ENCODE peak calls at places on chromosomes 1 and 21, in four cellular contexts. N, I, R and E are unnamed samples.

GRCh38 chr1:41681331-41682136 is 197.1 kb upstream of the EDN2 start:
- DNase-seq in N (no peak), I (no peak), R (no peak), E (no peak)

GRCh38 chr21:31222142-31222541 is 121.9 kb downstream of the TIAM1 start:
- DNase-seq in N (no peak), R (no peak), I (no peak), E (no peak)

GRCh38 chr1:37561096-37561793 is 4.5 kb downstream of the DNALI1 start:
- DNase-seq in N (no peak), I (no peak), R (no peak), E (no peak)

GRCh38 chr1:9391620-9392019 is 98.9 kb downstream of the SPSB1 start:
- DNase-seq in I (no peak), N (no peak), R (no peak), E (no peak)

GRCh38 chr1:247107694-247108093 is 3.5 kb upstream of the ZNF669 start:
- DNase-seq in I (no peak), N (no peak), R (no peak), E (no peak)

GRCh38 chr21:45551316-45551715 is 9.1 kb upstream of the SLC19A1 start:
- DNase-seq in N (no peak), I (no peak), R (no peak), E (no peak)

GRCh38 chr1:242731446-242731845 is 206.9 kb upstream of the PLD5 start:
- DNase-seq in I (no peak), R (no peak), N (no peak), E (no peak)

GRCh38 chr21:45948576-45949141 is 32.9 kb upstream of the COL6A1 start:
- DNase-seq in R (no peak), I (no peak), N (no peak), E (no peak)

GRCh38 chr1:187203257-187203656 is 374.5 kb downstream of the PLA2G4A start:
- DNase-seq in I (no peak), R (no peak), N (no peak), E (no peak)

GRCh38 chr1:17012775-17013501 is 1.2 kb upstream of the ATP13A2 start:
- DNase-seq in N (no peak), R (peak; percentile 53), I (no peak), E (no peak)

GRCh38 chr1:114112775-114113174 is 40.9 kb downstream of the SYT6 start:
- DNase-seq in N (no peak), I (no peak), R (no peak), E (no peak)

GRCh38 chr1:1371354-1371740 is 3.7 kb downstream of the AURKAIP1 start:
- DNase-seq in I (no peak), R (no peak), N (peak; percentile 75), E (no peak)

GRCh38 chr21:37620401-37620800 is 253.8 kb downstream of the DYRK1A start:
- DNase-seq in N (no peak), R (no peak), I (no peak), E (no peak)

GRCh38 chr1:26530540-26530897 is 958 bp downstream of the RPS6KA1 start:
- DNase-seq in I (no peak), N (no peak), R (no peak), E (no peak)

GRCh38 chr1:25874209-25874608 is 1.3 kb downstream of the PAQR7 start:
- DNase-seq in R (no peak), I (no peak), N (no peak), E (no peak)

GRCh38 chr1:51567653-51568052 is 48.6 kb upstream of the EPS15 start:
- DNase-seq in I (peak; percentile 33), R (no peak), N (no peak), E (peak; percentile 96)

GRCh38 chr21:45326834-45327457 is 39.3 kb upstream of the POFUT2 start:
- DNase-seq in R (no peak), I (no peak), N (no peak), E (no peak)

GRCh38 chr1:64917328-64917861 is 49.0 kb downstream of the JAK1 start:
- DNase-seq in N (no peak), I (peak; percentile 42), R (peak; percentile 12), E (no peak)

GRCh38 chr1:98221926-98222325 is 301.1 kb upstream of the DPYD start:
- DNase-seq in N (no peak), I (no peak), R (no peak), E (no peak)

GRCh38 chr1:218600968-218601367 is 255.8 kb downstream of the TGFB2 start:
- DNase-seq in R (no peak), I (no peak), N (no peak), E (no peak)

GRCh38 chr1:221381858-221382623 is 359.8 kb downstream of the DUSP10 start:
- DNase-seq in I (no peak), R (no peak), N (no peak), E (peak; percentile 28)

GRCh38 chr1:4170953-4171352 is 270.9 kb upstream of the C1orf174 start:
- DNase-seq in R (no peak), I (no peak), N (no peak), E (no peak)

GRCh38 chr1:212513586-212513985 is 80.9 kb downstream of the NENF start:
- DNase-seq in N (no peak), R (no peak), I (no peak), E (no peak)

GRCh38 chr1:200226969-200227303 is 182.9 kb downstream of the ZNF281 start:
- DNase-seq in N (no peak), I (no peak), R (no peak), E (no peak)
- H3K4me3 ChIP-seq in N (no peak overlapping the region), I (no peak overlapping the region), R (no peak overlapping the region), E (no peak overlapping the region)

GRCh38 chr1:45499415-45499769 is 481 bp downstream of the CCDC163 start:
- DNase-seq in I (no peak), R (no peak), N (no peak), E (no peak)
- TF ChIP-seq CTCF in I (no peak), R (no peak), N (no peak), E (no peak)

GRCh38 chr1:184634296-184634695 is 120.4 kb downstream of the EDEM3 start:
- DNase-seq in R (peak; percentile 36), N (no peak), I (no peak), E (no peak)

GRCh38 chr1:184636156-184636448 is 118.6 kb downstream of the EDEM3 start:
- DNase-seq in I (no peak), R (no peak), N (no peak), E (no peak)

GRCh38 chr1:184635347-184636155 is 119.1 kb downstream of the EDEM3 start:
- DNase-seq in I (no peak), R (no peak), N (no peak), E (no peak)

GRCh38 chr1:184632415-184633175 is 122.1 kb downstream of the EDEM3 start:
- DNase-seq in R (no peak), I (peak; percentile 75), N (no peak), E (peak; percentile 97)

DNA sequence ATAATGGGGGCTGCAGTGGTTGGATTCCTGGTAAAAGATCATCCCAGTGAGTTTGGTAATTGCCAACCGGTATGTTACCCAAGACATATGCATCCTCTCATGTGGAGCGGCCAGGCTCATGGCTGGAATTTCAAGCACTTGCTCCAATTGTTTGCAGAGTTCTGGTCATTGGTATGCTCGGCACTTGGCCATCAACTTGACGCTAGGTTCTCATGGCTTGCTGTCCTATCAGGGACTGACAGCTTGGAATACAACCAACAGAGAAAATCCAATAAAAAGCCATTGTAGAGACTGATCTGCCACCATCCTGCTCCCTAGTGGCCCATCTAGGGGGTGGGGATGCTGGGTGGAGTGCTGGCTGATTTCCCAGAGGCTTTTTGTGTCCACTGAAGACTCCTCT is 120.9 kb downstream of the EDEM3 start:
- DNase-seq in I (peak; percentile 72), N (no peak), R (no peak), E (no peak)
- H3K4me3 ChIP-seq in I (no peak overlapping the region), N (no peak overlapping the region), R (no peak overlapping the region), E (no peak overlapping the region)

GRCh38 chr1:85689788-85690404 is 18.3 kb downstream of the ZNHIT6 start:
- DNase-seq in R (no peak), N (no peak), I (no peak), E (peak; percentile 56)

GRCh38 chr1:85697895-85698294 is 10.3 kb downstream of the ZNHIT6 start:
- DNase-seq in N (no peak), I (no peak), R (no peak), E (no peak)

DNA sequence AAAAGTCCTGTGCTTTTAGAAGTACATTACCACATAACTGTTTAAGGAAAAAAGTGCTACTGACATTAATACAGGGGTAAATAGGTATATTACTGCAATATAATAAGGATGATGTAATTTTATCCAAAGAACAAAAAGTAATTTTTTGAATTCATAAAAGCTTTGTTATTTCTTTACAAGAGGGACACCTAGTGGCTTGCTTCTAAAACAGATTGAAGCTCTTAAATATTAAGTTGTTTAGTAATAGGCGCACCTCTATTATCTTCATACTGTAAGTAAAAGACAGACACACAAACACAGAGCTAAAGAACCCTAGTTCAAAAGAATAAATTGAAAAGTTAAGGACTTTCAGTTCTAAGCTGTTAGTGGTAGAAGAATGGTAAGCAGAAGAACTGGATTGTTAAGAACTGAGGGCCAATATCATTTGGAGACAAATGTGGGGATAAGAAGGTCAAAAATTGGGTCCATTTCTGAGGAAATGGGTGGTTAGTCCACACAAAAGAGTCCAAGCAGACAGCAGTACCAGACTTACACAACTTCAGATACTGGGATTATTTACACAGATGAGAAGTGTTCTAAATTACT is 15.4 kb downstream of the ZNHIT6 start:
- DNase-seq in R (no peak), N (no peak), I (no peak), E (no peak)
- TF ChIP-seq CTCF in R (peak; percentile 46), N (no peak), I (no peak), E (peak; percentile 51)

DNA sequence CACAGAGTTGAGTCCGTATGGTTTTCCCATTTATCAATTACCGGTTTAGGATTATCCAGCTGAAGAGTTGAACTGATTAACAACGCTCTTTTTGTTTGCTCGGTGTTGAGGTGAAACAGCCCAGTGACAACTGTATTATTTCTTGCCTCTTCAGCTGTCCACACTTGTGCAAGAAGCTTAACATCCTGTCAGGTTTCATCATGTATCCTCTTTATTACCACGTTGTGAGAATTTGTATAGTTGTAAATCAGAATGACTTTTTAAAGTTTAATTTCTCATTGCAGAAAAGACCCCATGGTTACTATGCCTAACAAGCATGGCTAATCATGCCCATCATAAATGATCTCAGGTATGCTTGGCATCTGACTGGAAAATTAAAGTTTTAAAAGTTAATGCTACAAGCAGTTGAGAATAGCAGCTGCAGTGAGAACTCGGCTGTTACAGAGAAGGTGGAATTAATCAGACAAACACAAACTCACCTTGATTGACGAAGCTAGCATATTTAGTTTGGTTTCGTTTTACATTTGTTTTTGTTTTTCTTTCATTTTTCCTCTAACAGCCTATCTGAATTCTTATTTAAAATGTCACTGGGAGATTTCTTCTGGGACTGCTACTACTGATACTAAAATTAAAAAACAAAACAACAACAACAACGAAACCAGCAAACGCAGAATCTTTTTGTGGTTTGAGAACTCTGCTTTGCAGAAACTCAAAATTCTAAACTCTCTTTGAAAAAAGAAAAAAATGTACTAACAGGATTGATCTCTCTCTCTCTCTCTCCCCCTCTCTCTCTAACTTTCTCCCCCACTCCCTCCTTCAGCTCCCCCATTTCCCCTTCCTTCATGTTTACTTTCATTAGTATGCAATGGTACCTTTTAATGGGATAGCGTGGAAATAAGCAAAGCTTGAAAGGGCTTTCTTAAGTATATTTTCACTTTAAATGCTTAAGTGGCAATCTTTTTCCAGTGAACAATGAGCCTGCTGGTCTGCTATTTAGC is 562.9 kb upstream of the ADGRL2 start:
- DNase-seq in N (no peak), R (peak; percentile 24), I (no peak), E (no peak)
- H3K4me3 ChIP-seq in N (no peak overlapping the region), R (peak overlapping the region; percentile 17), I (no peak overlapping the region), E (no peak overlapping the region)